ENCODE peak calls at places on chromosomes 7 and 10, in four cellular contexts. One of them, this sample, is unnamed.

GRCh38 chr7:36264123-36264916 is 111.3 kb downstream of the EEPD1 start:
- DNase-seq in heart left ventricle: no peak
- DNase-seq in heart right ventricle: no peak
- DNase-seq in A549: no peak
- DNase-seq in this sample: no peak

GRCh38 chr7:135923700-135924261 is 53.4 kb downstream of the MTPN start:
- DNase-seq in heart left ventricle: no peak
- DNase-seq in heart right ventricle: no peak
- DNase-seq in A549: peak; percentile 90
- DNase-seq in this sample: no peak

GRCh38 chr7:73519867-73520672 is 2.0 kb downstream of the BAZ1B start:
- DNase-seq in heart left ventricle: no peak
- DNase-seq in heart right ventricle: no peak
- DNase-seq in A549: peak; percentile 23
- DNase-seq in this sample: peak; percentile 24

GRCh38 chr7:158085741-158086695 is 501.6 kb downstream of the PTPRN2 start:
- DNase-seq in heart left ventricle: no peak
- DNase-seq in heart right ventricle: no peak
- DNase-seq in A549: no peak
- DNase-seq in this sample: no peak

GRCh38 chr10:97153276-97153850 is 32.4 kb downstream of the SLIT1 start:
- DNase-seq in heart left ventricle: no peak
- DNase-seq in heart right ventricle: no peak
- DNase-seq in A549: no peak
- DNase-seq in this sample: no peak

GRCh38 chr7:1264345-1265280 is 31.9 kb downstream of the UNCX start:
- DNase-seq in heart left ventricle: no peak
- DNase-seq in heart right ventricle: no peak
- DNase-seq in A549: no peak
- DNase-seq in this sample: no peak

GRCh38 chr10:16756561-16757221 is 60.5 kb downstream of the RSU1 start:
- DNase-seq in heart left ventricle: no peak
- DNase-seq in heart right ventricle: no peak
- DNase-seq in A549: no peak
- DNase-seq in this sample: no peak

GRCh38 chr10:131748831-131749766 is 151.7 kb upstream of the PPP2R2D start:
- DNase-seq in heart left ventricle: no peak
- DNase-seq in heart right ventricle: no peak
- DNase-seq in A549: no peak
- DNase-seq in this sample: no peak

GRCh38 chr7:73985737-73986141 is 42.2 kb upstream of the ELN start:
- DNase-seq in heart left ventricle: peak; percentile 47
- DNase-seq in heart right ventricle: no peak
- DNase-seq in A549: no peak
- DNase-seq in this sample: no peak

GRCh38 chr7:47361746-47362215 is 220.1 kb downstream of the TNS3 start:
- DNase-seq in heart left ventricle: peak; percentile 77
- DNase-seq in heart right ventricle: peak; percentile 61
- DNase-seq in A549: no peak
- DNase-seq in this sample: no peak

GRCh38 chr10:30827531-30828120 is 198.1 kb upstream of the LYZL2 start:
- DNase-seq in heart left ventricle: peak; percentile 46
- DNase-seq in heart right ventricle: peak; percentile 31
- DNase-seq in A549: no peak
- DNase-seq in this sample: no peak

GRCh38 chr10:55410415-55410885 is 609.4 kb upstream of the PCDH15 start:
- DNase-seq in heart left ventricle: peak; percentile 71
- DNase-seq in heart right ventricle: peak; percentile 80
- DNase-seq in A549: no peak
- DNase-seq in this sample: peak; percentile 37

GRCh38 chr7:137953692-137954470 is 48.0 kb downstream of the CREB3L2 start:
- DNase-seq in heart left ventricle: no peak
- DNase-seq in heart right ventricle: no peak
- DNase-seq in A549: peak; percentile 90
- DNase-seq in this sample: no peak

GRCh38 chr10:21203473-21204107 is 306.5 kb upstream of the NEBL start:
- DNase-seq in heart left ventricle: no peak
- DNase-seq in heart right ventricle: peak; percentile 11
- DNase-seq in A549: no peak
- DNase-seq in this sample: no peak
- H3K4me3 ChIP-seq in heart left ventricle: no peak overlapping the region
- H3K4me3 ChIP-seq in heart right ventricle: no peak overlapping the region
- H3K4me3 ChIP-seq in A549: no peak overlapping the region
- H3K4me3 ChIP-seq in this sample: no peak overlapping the region

DNA sequence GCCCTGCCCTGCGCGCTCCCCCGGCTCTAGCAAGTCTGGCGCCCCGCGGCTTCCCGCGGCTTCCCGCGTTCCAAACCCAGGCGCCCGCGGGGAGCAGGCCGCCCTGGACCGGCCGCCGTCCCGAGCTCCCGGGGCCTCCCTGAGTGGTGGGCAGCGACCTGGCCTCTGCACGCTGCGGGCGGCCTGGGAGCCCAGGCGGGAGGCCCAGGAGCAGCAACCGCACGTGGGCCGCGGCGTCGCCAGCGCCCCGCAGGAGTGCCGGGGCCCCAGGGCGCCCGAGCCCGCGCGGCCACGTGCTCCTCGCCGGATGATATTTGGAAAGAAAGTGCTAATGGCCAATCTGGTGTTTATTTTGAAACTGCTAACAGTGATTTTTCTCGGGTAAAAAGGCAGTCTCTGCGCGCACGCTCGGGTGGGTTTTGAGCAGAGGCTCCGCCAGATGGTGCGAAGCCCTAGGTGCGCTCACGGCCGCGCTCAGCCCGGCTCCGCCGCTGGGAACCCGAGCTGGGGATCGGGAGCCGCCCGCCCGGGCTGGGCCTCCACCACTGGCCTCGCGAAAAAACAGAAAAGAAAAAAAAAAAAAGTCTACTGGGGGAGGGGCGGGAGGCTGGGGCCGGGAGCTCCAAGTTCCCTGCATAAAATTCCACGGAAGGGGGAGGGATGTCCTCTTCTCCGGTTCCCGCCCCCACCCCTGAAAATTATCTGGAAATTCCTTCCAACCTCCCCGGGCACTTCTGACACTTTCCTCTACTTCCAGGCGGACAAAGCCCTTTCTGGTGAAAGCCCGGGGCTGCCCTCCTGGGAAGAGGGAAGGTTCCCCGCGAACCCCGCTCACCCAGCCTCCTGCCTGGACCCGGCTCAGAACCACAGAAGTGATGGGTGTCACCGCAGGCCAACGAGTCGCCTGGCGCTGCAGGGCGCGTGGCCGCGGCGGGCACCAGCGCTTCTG is 4.3 kb downstream of the EBF3 start:
- DNase-seq in heart left ventricle: no peak
- DNase-seq in heart right ventricle: no peak
- DNase-seq in A549: no peak
- DNase-seq in this sample: no peak
- H3K4me3 ChIP-seq in heart left ventricle: peak overlapping the region; percentile 39
- H3K4me3 ChIP-seq in heart right ventricle: peak overlapping the region; percentile 58
- H3K4me3 ChIP-seq in A549: no peak overlapping the region
- H3K4me3 ChIP-seq in this sample: no peak overlapping the region

GRCh38 chr10:71299071-71299759 is 19.8 kb upstream of the SLC29A3 start:
- DNase-seq in heart left ventricle: no peak
- DNase-seq in heart right ventricle: no peak
- DNase-seq in A549: no peak
- DNase-seq in this sample: peak; percentile 37
- H3K4me3 ChIP-seq in heart left ventricle: no peak overlapping the region
- H3K4me3 ChIP-seq in heart right ventricle: no peak overlapping the region
- H3K4me3 ChIP-seq in A549: no peak overlapping the region
- H3K4me3 ChIP-seq in this sample: no peak overlapping the region

DNA sequence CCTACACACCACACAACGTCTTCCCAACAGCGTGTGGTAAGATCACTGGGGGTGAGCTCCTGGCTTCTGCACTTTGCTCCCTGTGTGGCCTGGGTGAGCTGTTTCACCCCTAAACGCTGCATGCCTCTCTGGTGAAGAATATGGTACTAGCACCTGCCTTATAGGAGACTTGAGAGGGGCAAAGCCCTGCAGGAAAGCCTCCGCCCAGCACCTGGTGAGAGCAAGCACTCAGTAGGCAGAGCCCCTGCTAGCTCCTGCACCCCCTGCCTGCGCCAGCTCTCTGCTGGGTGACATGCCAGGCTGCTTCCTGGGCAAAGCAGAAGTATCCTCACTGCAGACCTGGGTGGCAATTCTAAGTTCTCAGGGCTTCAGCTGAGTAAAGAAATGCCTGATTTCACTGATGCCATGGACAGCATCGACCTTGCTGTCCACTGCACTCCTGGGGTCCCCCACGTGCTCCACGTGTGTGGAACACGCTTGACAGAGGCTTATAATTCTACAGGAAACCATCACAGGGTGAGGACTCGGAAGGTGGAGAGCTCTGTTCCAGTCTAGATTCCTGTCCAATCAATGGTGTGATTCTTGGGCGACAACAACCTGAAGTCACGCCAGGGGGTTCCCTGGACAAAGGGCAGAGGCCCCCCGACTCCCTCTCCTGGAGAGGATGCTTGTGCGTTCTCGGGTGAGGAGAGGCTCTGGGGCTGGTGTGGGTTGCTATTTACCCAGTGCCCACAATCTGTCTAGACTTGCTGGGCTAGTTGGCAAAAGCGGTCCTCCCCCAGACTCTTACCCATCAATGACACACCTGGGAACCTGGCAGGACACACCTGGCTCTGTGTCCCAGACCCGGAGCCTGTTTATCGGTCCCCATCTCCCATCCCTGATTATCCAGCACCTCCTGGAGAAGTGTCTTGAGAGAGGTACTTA is 5.0 kb upstream of the CALML5 start:
- DNase-seq in heart left ventricle: no peak
- DNase-seq in heart right ventricle: no peak
- DNase-seq in A549: no peak
- DNase-seq in this sample: no peak
- H3K4me3 ChIP-seq in heart left ventricle: no peak overlapping the region
- H3K4me3 ChIP-seq in heart right ventricle: no peak overlapping the region
- H3K4me3 ChIP-seq in A549: no peak overlapping the region
- H3K4me3 ChIP-seq in this sample: no peak overlapping the region

This sample was measured in pancreas.